ENCODE peak calls at places on chromosome 16, in eight cellular contexts. Z is A549, Y is tibial nerve, I is suprapubic skin, V is sigmoid colon, U is stomach, G is GM12878, P is transverse colon. J is an unnamed sample.

GRCh38 chr16:54460254-54460860 is 173.8 kb upstream of the IRX3 start:
- DNase-seq in Z (no peak), Y (no peak), I (no peak), V (no peak), U (no peak), G (no peak), P (no peak), J (no peak)

GRCh38 chr16:85945424-85945751 is 46.4 kb downstream of the IRF8 start:
- DNase-seq in Z (no peak), Y (no peak), I (no peak), V (no peak), U (no peak), G (no peak), P (no peak), J (no peak)

GRCh38 chr16:12501727-12502457 is 301.8 kb downstream of the CPPED1 start:
- DNase-seq in Z (no peak), Y (no peak), I (no peak), V (peak), U (no peak), G (no peak), P (no peak), J (no peak)

GRCh38 chr16:15518412-15519351 is 84.3 kb downstream of the BMERB1 start:
- DNase-seq in Z (peak), Y (peak), I (no peak), V (peak), U (no peak), G (no peak), P (no peak), J (peak)

GRCh38 chr16:62256406-62256805 is 220.2 kb upstream of the CDH8 start:
- DNase-seq in Z (peak), Y (no peak), I (no peak), V (no peak), U (no peak), G (no peak), P (no peak), J (no peak)

GRCh38 chr16:89711601-89712475 is 8.9 kb downstream of the VPS9D1 start:
- DNase-seq in Z (peak), Y (no peak), I (no peak), V (no peak), U (peak), G (no peak), P (peak), J (peak)

GRCh38 chr16:2520784-2521577 is 810 bp downstream of the AMDHD2 start:
- DNase-seq in Z (no peak), Y (no peak), I (peak), V (peak), U (peak), G (no peak), P (peak), J (peak)

GRCh38 chr16:90019543-90020259 is 445 bp upstream of the DBNDD1 start:
- DNase-seq in Z (peak), Y (no peak), I (no peak), V (no peak), U (peak), G (no peak), P (peak), J (no peak)

GRCh38 chr16:8972843-8973586 is 9.3 kb upstream of the USP7 start:
- DNase-seq in Z (no peak), Y (no peak), I (no peak), V (no peak), U (no peak), G (no peak), P (no peak), J (no peak)

GRCh38 chr16:8958344-8958808 is 5.3 kb downstream of the USP7 start:
- DNase-seq in Z (no peak), Y (no peak), I (peak), V (peak), U (no peak), G (no peak), P (peak), J (no peak)

GRCh38 chr16:87828071-87828971 is 41.0 kb downstream of the SLC7A5 start:
- DNase-seq in Z (peak), Y (no peak), I (no peak), V (no peak), U (peak), G (no peak), P (no peak), J (no peak)

GRCh38 chr16:8660841-8661301 is 13.5 kb upstream of the ABAT start:
- DNase-seq in Z (peak), Y (peak), I (no peak), V (peak), U (peak), G (no peak), P (peak), J (peak)

DNA sequence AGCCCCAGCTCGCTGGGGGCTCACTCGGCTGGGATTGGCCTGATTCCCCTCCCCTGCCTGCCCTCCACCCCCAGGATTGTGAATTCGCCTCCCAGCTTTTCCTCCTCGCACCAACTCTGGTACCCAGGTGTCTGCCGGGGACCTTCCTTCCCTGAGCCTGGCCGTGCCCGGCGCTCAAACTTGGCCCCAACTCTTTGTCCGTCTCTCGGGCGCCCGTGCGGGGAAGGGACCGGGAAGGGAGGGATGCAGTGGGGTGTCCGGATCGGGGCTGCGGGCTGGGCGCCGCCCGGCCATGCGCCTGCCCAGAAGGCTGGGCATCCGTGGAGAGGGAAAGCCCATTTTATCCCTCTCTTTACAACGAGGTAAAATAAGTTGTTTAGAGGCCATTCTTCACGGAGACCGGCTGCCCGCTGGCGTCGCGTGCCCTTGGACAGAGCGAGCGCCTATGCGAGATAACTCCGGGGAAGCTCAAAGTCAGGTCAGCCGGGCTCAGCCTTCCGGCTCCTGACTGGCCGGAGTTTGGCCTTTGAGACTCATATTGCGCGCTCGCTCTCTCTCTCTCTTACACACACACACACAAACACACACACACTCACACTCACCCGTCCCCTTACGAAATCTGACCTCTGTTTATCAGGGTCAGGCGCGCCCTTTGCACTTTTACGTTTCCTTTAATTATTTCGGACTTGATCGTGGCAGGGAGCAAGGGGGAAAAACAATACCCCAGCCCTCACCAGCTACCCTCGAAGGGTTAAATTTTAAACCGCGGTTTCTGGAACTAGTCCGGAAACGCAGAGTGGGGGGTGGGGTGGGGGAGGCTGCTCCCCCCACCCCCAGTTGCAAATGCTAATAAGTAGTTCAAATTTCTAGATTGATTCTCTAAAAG is 798 bp upstream of the MAF start:
- DNase-seq in Z (peak), Y (peak), I (peak), V (peak), U (peak), G (no peak), P (peak), J (peak)
- TF ChIP-seq POLR2A in Z (no peak), Y (peak), I (no peak), V (peak), U (no peak), G (no peak), P (peak), J (no peak)

GRCh38 chr16:20865420-20866126 is 34.6 kb downstream of the DCUN1D3 start:
- DNase-seq in Z (peak), Y (no peak), I (no peak), V (no peak), U (no peak), G (peak), P (no peak), J (no peak)
- TF ChIP-seq EP300 in Z (no peak), Y (no peak), I (no peak), V (no peak), U (no peak), G (peak), P (no peak), J (no peak)

GRCh38 chr16:78244131-78244899 is 144.9 kb downstream of the WWOX start:
- DNase-seq in Z (no peak), Y (no peak), I (no peak), V (no peak), U (peak), G (no peak), P (no peak), J (no peak)

GRCh38 chr16:78252757-78253156 is 153.3 kb downstream of the WWOX start:
- DNase-seq in Z (no peak), Y (no peak), I (no peak), V (no peak), U (no peak), G (no peak), P (no peak), J (no peak)

GRCh38 chr16:78249056-78249455 is 149.6 kb downstream of the WWOX start:
- DNase-seq in Z (peak), Y (no peak), I (no peak), V (no peak), U (peak), G (no peak), P (peak), J (no peak)

GRCh38 chr16:78251115-78251514 is 151.7 kb downstream of the WWOX start:
- DNase-seq in Z (no peak), Y (no peak), I (no peak), V (no peak), U (no peak), G (no peak), P (no peak), J (no peak)

GRCh38 chr16:78249832-78250231 is 150.4 kb downstream of the WWOX start:
- DNase-seq in Z (no peak), Y (no peak), I (no peak), V (no peak), U (no peak), G (no peak), P (no peak), J (no peak)
- H3K27ac ChIP-seq in Z (no peak), Y (no peak), I (no peak), V (no peak), U (no peak), G (no peak), P (no peak), J (no peak)

GRCh38 chr16:69934751-69935150 is 16.4 kb upstream of the CLEC18A start:
- DNase-seq in Z (no peak), Y (no peak), I (no peak), V (no peak), U (no peak), G (no peak), P (no peak), J (no peak)
- TF ChIP-seq POLR2A in Z (no peak), Y (no peak), I (no peak), V (no peak), U (no peak), G (no peak), P (no peak), J (no peak)

GRCh38 chr16:83935005-83935857 is 17.8 kb upstream of the OSGIN1 start:
- DNase-seq in Z (no peak), Y (no peak), I (no peak), V (no peak), U (no peak), G (no peak), P (no peak), J (no peak)

GRCh38 chr16:83935858-83936255 is 17.2 kb upstream of the OSGIN1 start:
- DNase-seq in Z (no peak), Y (no peak), I (no peak), V (no peak), U (no peak), G (no peak), P (no peak), J (no peak)

GRCh38 chr16:83932955-83933673 is 19.9 kb upstream of the OSGIN1 start:
- DNase-seq in Z (no peak), Y (no peak), I (no peak), V (no peak), U (no peak), G (no peak), P (no peak), J (no peak)

GRCh38 chr16:83933885-83934683 is 19.0 kb upstream of the OSGIN1 start:
- DNase-seq in Z (no peak), Y (no peak), I (no peak), V (no peak), U (no peak), G (no peak), P (no peak), J (no peak)

GRCh38 chr16:83934684-83934977 is 18.4 kb upstream of the OSGIN1 start:
- DNase-seq in Z (no peak), Y (no peak), I (no peak), V (no peak), U (no peak), G (no peak), P (no peak), J (no peak)
- TF ChIP-seq EP300 in Z (no peak), Y (no peak), I (no peak), V (no peak), U (no peak), G (no peak), P (no peak), J (no peak)

DNA sequence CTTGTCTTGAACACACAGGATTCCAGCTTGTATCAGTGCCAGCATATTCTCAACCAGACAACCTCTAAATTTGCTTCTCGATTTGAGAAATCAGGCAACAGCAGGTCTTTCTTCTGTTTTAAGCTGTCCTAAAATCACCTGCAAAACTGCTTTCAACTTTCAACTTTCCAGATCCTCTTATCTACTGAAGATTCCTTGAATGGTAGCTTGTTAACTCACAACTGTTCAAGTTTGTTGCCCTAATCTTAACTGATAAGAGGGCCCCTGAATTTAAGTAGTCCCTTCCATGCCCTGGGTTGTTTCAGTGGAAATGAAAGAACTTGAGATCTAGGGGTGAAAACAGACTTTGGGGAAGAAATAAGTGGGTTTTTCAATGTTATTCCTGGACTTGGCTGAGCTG is 57.2 kb downstream of the CHD9 start:
- DNase-seq in Z (no peak), Y (no peak), I (no peak), V (no peak), U (no peak), G (no peak), P (no peak), J (no peak)
- H3K27ac ChIP-seq in Z (no peak), Y (no peak), I (no peak), V (no peak), U (no peak), G (peak), P (no peak), J (no peak)

GRCh38 chr16:47493358-47494337 is 32.5 kb downstream of the PHKB start:
- DNase-seq in Z (no peak), Y (no peak), I (no peak), V (no peak), U (no peak), G (peak), P (no peak), J (no peak)

GRCh38 chr16:47490471-47490870 is 29.3 kb downstream of the PHKB start:
- DNase-seq in Z (no peak), Y (no peak), I (no peak), V (no peak), U (no peak), G (no peak), P (no peak), J (no peak)

GRCh38 chr16:47492036-47492427 is 30.9 kb downstream of the PHKB start:
- DNase-seq in Z (no peak), Y (no peak), I (no peak), V (no peak), U (no peak), G (no peak), P (no peak), J (no peak)

GRCh38 chr16:47488051-47488450 is 26.9 kb downstream of the PHKB start:
- DNase-seq in Z (no peak), Y (no peak), I (no peak), V (no peak), U (no peak), G (no peak), P (no peak), J (no peak)

GRCh38 chr16:47492428-47493357 is 31.6 kb downstream of the PHKB start:
- DNase-seq in Z (no peak), Y (peak), I (peak), V (peak), U (peak), G (peak), P (peak), J (peak)
- TF ChIP-seq POLR2A in Z (no peak), Y (peak), I (no peak), V (no peak), U (no peak), G (peak), P (peak), J (no peak)

DNA sequence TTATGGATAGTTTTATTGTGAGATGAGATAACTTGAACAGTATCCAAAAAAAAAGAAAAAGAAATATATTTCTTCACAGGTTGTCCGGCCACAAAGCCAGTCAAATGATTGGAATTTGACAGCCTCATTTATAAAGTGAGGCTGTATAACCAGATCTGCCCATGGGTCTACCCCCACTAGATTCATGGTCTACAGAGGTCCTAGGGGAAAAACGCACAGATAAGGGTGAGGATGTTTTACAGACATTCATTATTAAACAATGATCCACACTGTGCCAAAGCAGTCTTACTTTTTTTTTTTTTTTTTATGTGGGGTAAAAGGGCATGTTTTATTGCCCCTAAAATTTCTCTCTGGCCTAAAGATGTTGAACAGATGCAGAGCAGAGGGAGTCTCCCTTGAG is 1503.0 kb upstream of the CDH8 start:
- DNase-seq in Z (no peak), Y (no peak), I (no peak), V (no peak), U (no peak), G (no peak), P (no peak), J (no peak)
- TF ChIP-seq EP300 in Z (no peak), Y (no peak), I (no peak), V (no peak), U (no peak), G (no peak), P (no peak), J (no peak)

GRCh38 chr16:81472391-81472790 is 27.8 kb downstream of the CMIP start:
- DNase-seq in Z (no peak), Y (no peak), I (no peak), V (no peak), U (no peak), G (no peak), P (no peak), J (no peak)

GRCh38 chr16:81469183-81469677 is 24.6 kb downstream of the CMIP start:
- DNase-seq in Z (no peak), Y (no peak), I (no peak), V (no peak), U (no peak), G (no peak), P (no peak), J (no peak)

GRCh38 chr16:81469710-81470481 is 25.3 kb downstream of the CMIP start:
- DNase-seq in Z (no peak), Y (no peak), I (no peak), V (no peak), U (peak), G (peak), P (no peak), J (no peak)

GRCh38 chr16:81471882-81472281 is 27.3 kb downstream of the CMIP start:
- DNase-seq in Z (no peak), Y (no peak), I (no peak), V (no peak), U (no peak), G (no peak), P (no peak), J (no peak)

GRCh38 chr16:81470796-81471636 is 26.4 kb downstream of the CMIP start:
- DNase-seq in Z (no peak), Y (no peak), I (no peak), V (no peak), U (no peak), G (no peak), P (no peak), J (no peak)
- H3K27ac ChIP-seq in Z (peak), Y (no peak), I (no peak), V (no peak), U (no peak), G (peak), P (peak), J (no peak)

DNA sequence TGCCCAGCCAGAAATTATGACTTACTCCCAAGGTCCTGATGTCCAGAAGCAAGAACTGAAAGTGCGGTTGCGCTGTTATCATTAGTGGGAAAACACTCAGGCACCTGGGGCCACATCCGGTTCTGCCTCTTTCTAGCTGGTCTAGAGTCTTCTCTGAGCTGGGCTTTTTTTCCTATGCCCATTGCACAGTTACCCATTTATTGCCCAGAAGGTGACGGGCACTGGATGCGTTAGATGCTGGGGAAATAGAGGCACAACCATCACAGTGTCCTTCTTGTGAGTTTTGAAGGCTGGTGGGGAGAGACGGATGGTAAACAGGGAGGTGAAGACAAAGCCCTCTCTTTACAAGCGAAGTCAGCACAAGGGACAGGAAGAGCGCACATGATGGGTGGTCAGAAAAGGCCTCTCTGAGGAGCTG is 37.7 kb downstream of the PLCG2 start:
- DNase-seq in Z (no peak), Y (no peak), I (no peak), V (no peak), U (no peak), G (peak), P (peak), J (no peak)
- TF ChIP-seq POLR2A in Z (no peak), Y (no peak), I (no peak), V (no peak), U (no peak), G (no peak), P (no peak), J (no peak)

J was measured in ovary.